ENCODE peak calls at places on chromosomes 5 and 9, in four cellular contexts. One of them, this sample, is unnamed.
A peak's percentile ranks its signal among the peaks of the same experiment; 100 is the strongest.

GRCh38 chr5:38742821-38743220 is 103.0 kb upstream of the OSMR start:
- DNase-seq in HepG2: no peak
- DNase-seq in DMS79 treated with DMSO at 0.1 percent for 48 hours: no peak
- DNase-seq in SK-MEL-5: no peak
- DNase-seq in this sample: no peak

GRCh38 chr9:89640391-89640790 is 35.6 kb downstream of the GADD45G start:
- DNase-seq in HepG2: no peak
- DNase-seq in DMS79 treated with DMSO at 0.1 percent for 48 hours: no peak
- DNase-seq in SK-MEL-5: no peak
- DNase-seq in this sample: no peak

GRCh38 chr9:92762781-92763708 is 1.6 kb downstream of the BICD2 start:
- DNase-seq in SK-MEL-5: no peak
- DNase-seq in DMS79 treated with DMSO at 0.1 percent for 48 hours: peak; percentile 5
- DNase-seq in HepG2: no peak
- DNase-seq in this sample: no peak

GRCh38 chr5:149667084-149667826 is 62.9 kb upstream of the PPARGC1B start:
- DNase-seq in SK-MEL-5: peak; percentile 60
- DNase-seq in HepG2: peak; percentile 25
- DNase-seq in DMS79 treated with DMSO at 0.1 percent for 48 hours: no peak
- DNase-seq in this sample: peak; percentile 78

GRCh38 chr9:126565336-126566128 is 48.2 kb upstream of the LMX1B start:
- DNase-seq in DMS79 treated with DMSO at 0.1 percent for 48 hours: no peak
- DNase-seq in HepG2: no peak
- DNase-seq in SK-MEL-5: no peak
- DNase-seq in this sample: no peak

GRCh38 chr5:83404182-83404712 is 67.3 kb upstream of the VCAN start:
- DNase-seq in HepG2: no peak
- DNase-seq in DMS79 treated with DMSO at 0.1 percent for 48 hours: no peak
- DNase-seq in SK-MEL-5: no peak
- DNase-seq in this sample: no peak

GRCh38 chr5:15538516-15538915 is 38.5 kb downstream of the FBXL7 start:
- DNase-seq in SK-MEL-5: no peak
- DNase-seq in DMS79 treated with DMSO at 0.1 percent for 48 hours: no peak
- DNase-seq in HepG2: no peak
- DNase-seq in this sample: no peak

GRCh38 chr5:58751222-58751621 is 168.3 kb downstream of the RAB3C start:
- DNase-seq in HepG2: no peak
- DNase-seq in DMS79 treated with DMSO at 0.1 percent for 48 hours: no peak
- DNase-seq in SK-MEL-5: no peak
- DNase-seq in this sample: peak; percentile 20

GRCh38 chr5:50889790-50890189 is 223.4 kb downstream of the PARP8 start:
- DNase-seq in SK-MEL-5: peak; percentile 87
- DNase-seq in DMS79 treated with DMSO at 0.1 percent for 48 hours: peak; percentile 73
- DNase-seq in HepG2: no peak
- DNase-seq in this sample: peak; percentile 6

GRCh38 chr9:98751210-98751609 is 42.5 kb upstream of the GABBR2 start:
- DNase-seq in DMS79 treated with DMSO at 0.1 percent for 48 hours: no peak
- DNase-seq in SK-MEL-5: no peak
- DNase-seq in HepG2: no peak
- DNase-seq in this sample: no peak

GRCh38 chr5:177546262-177546741 is 8.1 kb downstream of the FAM193B start:
- DNase-seq in HepG2: peak; percentile 93
- DNase-seq in SK-MEL-5: peak; percentile 79
- DNase-seq in DMS79 treated with DMSO at 0.1 percent for 48 hours: no peak
- DNase-seq in this sample: peak; percentile 22

GRCh38 chr9:27537027-27537435 is 7.4 kb upstream of the MOB3B start:
- DNase-seq in DMS79 treated with DMSO at 0.1 percent for 48 hours: peak; percentile 47
- DNase-seq in SK-MEL-5: no peak
- DNase-seq in HepG2: peak; percentile 54
- DNase-seq in this sample: no peak

GRCh38 chr9:114811301-114811700 is 5.5 kb upstream of the TNFSF15 start:
- DNase-seq in HepG2: no peak
- DNase-seq in SK-MEL-5: peak; percentile 28
- DNase-seq in DMS79 treated with DMSO at 0.1 percent for 48 hours: peak; percentile 41
- DNase-seq in this sample: peak; percentile 65

GRCh38 chr9:96852676-96853075 is 1.6 kb downstream of the ZNF782 start:
- DNase-seq in HepG2: no peak
- DNase-seq in DMS79 treated with DMSO at 0.1 percent for 48 hours: no peak
- DNase-seq in SK-MEL-5: no peak
- DNase-seq in this sample: no peak

GRCh38 chr9:114300153-114300845 is 22.6 kb upstream of the ORM1 start:
- DNase-seq in HepG2: no peak
- DNase-seq in SK-MEL-5: no peak
- DNase-seq in DMS79 treated with DMSO at 0.1 percent for 48 hours: no peak
- DNase-seq in this sample: no peak

GRCh38 chr9:111298831-111299603 is 31.0 kb downstream of the OR2K2 start:
- DNase-seq in HepG2: peak; percentile 22
- DNase-seq in SK-MEL-5: peak; percentile 69
- DNase-seq in DMS79 treated with DMSO at 0.1 percent for 48 hours: peak; percentile 85
- DNase-seq in this sample: peak; percentile 69

GRCh38 chr5:170270670-170271069 is 26.9 kb downstream of the LCP2 start:
- DNase-seq in DMS79 treated with DMSO at 0.1 percent for 48 hours: no peak
- DNase-seq in SK-MEL-5: no peak
- DNase-seq in HepG2: no peak
- DNase-seq in this sample: no peak

GRCh38 chr9:111029260-111029659 is 9.0 kb downstream of the LPAR1 start:
- DNase-seq in SK-MEL-5: no peak
- DNase-seq in HepG2: no peak
- DNase-seq in DMS79 treated with DMSO at 0.1 percent for 48 hours: no peak
- DNase-seq in this sample: no peak

GRCh38 chr5:154363411-154363810 is 82.4 kb upstream of the SAP30L start:
- DNase-seq in SK-MEL-5: no peak
- DNase-seq in DMS79 treated with DMSO at 0.1 percent for 48 hours: no peak
- DNase-seq in HepG2: no peak
- DNase-seq in this sample: no peak

This sample was measured in HT-29.